ENCODE peak calls at places on chromosomes 3 and 15, in ten cellular contexts. F is suprapubic skin, C is epithelial cell of esophagus, Y is GM06990, T is fibroblast of the aortic adventitia, S is GM13976, W is uterus, P is A549, M is AG09309, Z is BE2C. I is an unnamed sample.

GRCh38 chr3:173938159-173938558 is 540.6 kb downstream of the NLGN1 start:
- DNase-seq in F (no peak), C (peak), Y (no peak), T (peak), S (no peak), W (no peak), P (no peak), M (peak), Z (no peak), I (no peak)

GRCh38 chr15:97654677-97655076 is 305.8 kb upstream of the ARRDC4 start:
- DNase-seq in F (no peak), C (no peak), Y (no peak), T (no peak), S (no peak), W (no peak), P (no peak), M (no peak), Z (no peak), I (no peak)

GRCh38 chr3:137988152-137988551 is 21.8 kb upstream of the CLDN18 start:
- DNase-seq in F (no peak), C (no peak), Y (peak), T (no peak), S (peak), W (no peak), P (no peak), M (no peak), Z (no peak), I (no peak)

GRCh38 chr3:192920406-192920805 is 2.8 kb upstream of the MB21D2 start:
- DNase-seq in F (no peak), C (no peak), Y (no peak), T (no peak), S (no peak), W (no peak), P (no peak), M (no peak), Z (no peak), I (no peak)

GRCh38 chr3:10744098-10744465 is 71.9 kb upstream of the SLC6A11 start:
- DNase-seq in F (no peak), C (peak), Y (no peak), T (no peak), S (no peak), W (no peak), P (no peak), M (no peak), Z (peak), I (no peak)

GRCh38 chr15:40075298-40076044 is 33.2 kb downstream of the BMF start:
- DNase-seq in F (no peak), C (no peak), Y (no peak), T (no peak), S (no peak), W (no peak), P (no peak), M (no peak), Z (no peak), I (no peak)

GRCh38 chr3:126537116-126537729 is 13.3 kb downstream of the CHST13 start:
- DNase-seq in F (no peak), C (no peak), Y (no peak), T (no peak), S (no peak), W (no peak), P (no peak), M (no peak), Z (no peak), I (peak)

GRCh38 chr3:56915969-56916586 is 114.3 kb upstream of the ARHGEF3 start:
- DNase-seq in F (no peak), C (no peak), Y (peak), T (no peak), S (peak), W (no peak), P (no peak), M (no peak), Z (no peak), I (no peak)

GRCh38 chr3:134971359-134971758 is 176.3 kb downstream of the EPHB1 start:
- DNase-seq in F (no peak), C (no peak), Y (no peak), T (no peak), S (no peak), W (no peak), P (no peak), M (no peak), Z (no peak), I (no peak)

GRCh38 chr3:184663756-184664155 is 48.1 kb downstream of the MAGEF1 start:
- DNase-seq in F (no peak), C (no peak), Y (no peak), T (no peak), S (no peak), W (no peak), P (no peak), M (peak), Z (peak), I (no peak)

GRCh38 chr3:69786854-69787253 is 47.6 kb downstream of the MITF start:
- DNase-seq in F (no peak), C (no peak), Y (no peak), T (no peak), S (no peak), W (no peak), P (no peak), M (no peak), Z (no peak), I (no peak)

GRCh38 chr3:194296832-194297666 is 54.1 kb downstream of the CPN2 start:
- DNase-seq in F (no peak), C (no peak), Y (no peak), T (no peak), S (no peak), W (no peak), P (no peak), M (no peak), Z (no peak), I (no peak)

GRCh38 chr3:126432361-126432760 is 37.7 kb downstream of the CFAP100 start:
- DNase-seq in F (no peak), C (peak), Y (no peak), T (peak), S (no peak), W (no peak), P (no peak), M (peak), Z (no peak), I (no peak)

GRCh38 chr15:61182955-61183354 is 46.1 kb downstream of the RORA start:
- DNase-seq in F (no peak), C (no peak), Y (no peak), T (no peak), S (no peak), W (no peak), P (no peak), M (no peak), Z (no peak), I (no peak)

GRCh38 chr15:71718116-71718910 is 92.0 kb upstream of the NR2E3 start:
- DNase-seq in F (no peak), C (no peak), Y (no peak), T (no peak), S (no peak), W (no peak), P (no peak), M (no peak), Z (no peak), I (no peak)

GRCh38 chr3:17151598-17152373 is 267.0 kb downstream of the PLCL2 start:
- DNase-seq in F (peak), C (no peak), Y (peak), T (no peak), S (peak), W (no peak), P (no peak), M (no peak), Z (no peak), I (no peak)

GRCh38 chr3:58521917-58522680 is 14.9 kb downstream of the ACOX2 start:
- DNase-seq in F (no peak), C (no peak), Y (no peak), T (no peak), S (no peak), W (no peak), P (no peak), M (no peak), Z (no peak), I (no peak)

GRCh38 chr3:38000965-38001455 is 10.4 kb downstream of the VILL start:
- DNase-seq in F (no peak), C (no peak), Y (no peak), T (no peak), S (no peak), W (no peak), P (no peak), M (no peak), Z (no peak), I (peak)

GRCh38 chr3:58666683-58667082 is at the start of gene FAM3D:
- DNase-seq in F (no peak), C (peak), Y (no peak), T (no peak), S (no peak), W (no peak), P (no peak), M (no peak), Z (no peak), I (no peak)

GRCh38 chr15:75693501-75694240 is 19.0 kb downstream of the CSPG4 start:
- DNase-seq in F (no peak), C (no peak), Y (no peak), T (peak), S (no peak), W (no peak), P (no peak), M (no peak), Z (peak), I (no peak)

GRCh38 chr15:68333775-68334470 is 56.4 kb downstream of the FEM1B start:
- DNase-seq in F (no peak), C (peak), Y (no peak), T (no peak), S (no peak), W (peak), P (no peak), M (no peak), Z (peak), I (no peak)

GRCh38 chr3:166257715-166258114 is 420.5 kb upstream of the BCHE start:
- DNase-seq in F (no peak), C (no peak), Y (no peak), T (no peak), S (no peak), W (no peak), P (no peak), M (no peak), Z (no peak), I (no peak)

GRCh38 chr3:112319516-112320276 is 13.3 kb upstream of the CD200 start:
- DNase-seq in F (no peak), C (peak), Y (no peak), T (peak), S (no peak), W (no peak), P (no peak), M (no peak), Z (no peak), I (no peak)

GRCh38 chr3:58306662-58307286 is 454 bp downstream of the HTD2 start:
- DNase-seq in F (no peak), C (peak), Y (peak), T (no peak), S (peak), W (peak), P (peak), M (no peak), Z (peak), I (no peak)

GRCh38 chr3:5136619-5137429 is 14.7 kb downstream of the ARL8B start:
- DNase-seq in F (no peak), C (peak), Y (no peak), T (peak), S (peak), W (no peak), P (peak), M (no peak), Z (no peak), I (no peak)

GRCh38 chr3:168155207-168155785 is 59.6 kb upstream of the GOLIM4 start:
- DNase-seq in F (no peak), C (no peak), Y (no peak), T (no peak), S (no peak), W (no peak), P (no peak), M (no peak), Z (no peak), I (no peak)

GRCh38 chr3:49493901-49494300 is 23.8 kb downstream of the DAG1 start:
- DNase-seq in F (no peak), C (no peak), Y (no peak), T (peak), S (no peak), W (no peak), P (no peak), M (no peak), Z (no peak), I (no peak)

GRCh38 chr3:133301194-133301593 is 98.7 kb upstream of the BFSP2 start:
- DNase-seq in F (no peak), C (peak), Y (no peak), T (peak), S (no peak), W (no peak), P (no peak), M (peak), Z (no peak), I (no peak)

GRCh38 chr3:129947916-129948315 is 26.6 kb upstream of the TRH start:
- DNase-seq in F (no peak), C (no peak), Y (no peak), T (no peak), S (no peak), W (no peak), P (no peak), M (no peak), Z (no peak), I (no peak)

GRCh38 chr3:128998532-128998931 is 2.6 kb upstream of the EFCC1 start:
- DNase-seq in F (no peak), C (no peak), Y (no peak), T (no peak), S (no peak), W (no peak), P (no peak), M (no peak), Z (no peak), I (no peak)

GRCh38 chr15:79129235-79129634 is 38.7 kb upstream of the RASGRF1 start:
- DNase-seq in F (no peak), C (no peak), Y (no peak), T (no peak), S (no peak), W (no peak), P (no peak), M (no peak), Z (no peak), I (no peak)

GRCh38 chr15:79128556-79128955 is 38.0 kb upstream of the RASGRF1 start:
- DNase-seq in F (no peak), C (no peak), Y (no peak), T (no peak), S (no peak), W (no peak), P (no peak), M (no peak), Z (no peak), I (no peak)

GRCh38 chr15:79132361-79132760 is 41.8 kb upstream of the RASGRF1 start:
- DNase-seq in F (no peak), C (no peak), Y (no peak), T (no peak), S (no peak), W (no peak), P (no peak), M (no peak), Z (no peak), I (no peak)

GRCh38 chr15:79132770-79133169 is 42.2 kb upstream of the RASGRF1 start:
- DNase-seq in F (no peak), C (peak), Y (no peak), T (no peak), S (no peak), W (no peak), P (no peak), M (no peak), Z (no peak), I (no peak)

DNA sequence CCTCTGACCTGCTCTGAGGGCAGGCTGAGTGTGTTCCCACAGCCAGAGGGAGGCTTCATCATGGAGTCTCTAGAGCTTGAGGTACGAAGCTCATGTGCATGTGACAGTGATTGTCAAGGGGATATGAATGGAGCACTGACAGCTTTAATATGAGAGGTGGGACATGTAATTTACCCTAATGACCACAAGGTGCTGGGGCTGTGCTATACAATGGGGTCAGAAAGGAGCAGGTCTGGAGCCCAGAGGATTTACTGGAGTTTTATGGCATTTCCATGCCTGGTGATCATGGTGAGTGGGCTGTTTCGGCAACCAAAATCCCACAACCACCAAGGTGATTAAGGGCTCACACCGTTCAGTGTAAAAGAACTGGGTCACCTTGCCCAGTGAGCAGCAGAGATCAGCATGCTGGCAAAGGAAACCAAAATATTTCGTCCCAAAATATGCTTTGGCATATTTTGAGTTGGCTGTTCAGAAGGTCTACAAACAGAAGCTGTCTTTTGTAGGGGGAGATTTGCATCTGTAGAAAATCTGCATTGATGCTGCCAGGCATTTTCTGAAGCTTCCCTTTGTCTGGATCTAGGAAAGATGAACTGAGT is 40.1 kb upstream of the RASGRF1 start:
- DNase-seq in F (no peak), C (no peak), Y (no peak), T (no peak), S (no peak), W (no peak), P (peak), M (no peak), Z (peak), I (no peak)
- TF ChIP-seq CTCF in F (no peak), C (no peak), Y (peak), T (no peak), S (no peak), W (no peak), P (no peak), M (no peak), Z (peak), I (peak)

GRCh38 chr3:50885491-50885890 is 210.8 kb downstream of the DOCK3 start:
- DNase-seq in F (no peak), C (peak), Y (no peak), T (no peak), S (no peak), W (no peak), P (no peak), M (no peak), Z (peak), I (no peak)
- TF ChIP-seq CTCF in F (no peak), C (peak), Y (peak), T (no peak), S (no peak), W (peak), P (no peak), M (peak), Z (no peak), I (peak)

DNA sequence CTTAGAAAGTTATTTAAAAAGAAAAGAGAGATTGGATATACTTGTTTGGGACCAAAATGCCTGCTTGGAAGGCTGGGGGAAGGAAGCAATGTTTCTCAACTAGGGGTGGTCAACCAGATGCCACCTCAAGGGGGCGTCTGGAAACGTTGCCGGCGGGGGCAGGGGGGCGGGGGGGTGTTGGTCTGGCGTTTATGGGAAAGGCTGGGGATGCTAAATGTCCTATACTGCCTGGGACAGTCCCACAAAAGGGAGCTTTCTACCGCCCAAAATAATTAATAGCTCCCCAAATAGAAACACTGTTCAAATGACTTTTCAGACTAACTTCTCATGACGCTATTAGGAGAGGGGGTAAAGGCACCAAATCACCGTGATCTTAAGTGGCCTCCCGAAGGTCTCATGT is 2.2 kb downstream of the POLG start:
- DNase-seq in F (no peak), C (peak), Y (no peak), T (peak), S (no peak), W (no peak), P (peak), M (no peak), Z (peak), I (no peak)
- TF ChIP-seq CTCF in F (peak), C (peak), Y (peak), T (peak), S (peak), W (no peak), P (peak), M (peak), Z (peak), I (peak)

GRCh38 chr3:72618739-72619138 is 229.5 kb downstream of the SHQ1 start:
- DNase-seq in F (no peak), C (no peak), Y (no peak), T (no peak), S (no peak), W (no peak), P (no peak), M (no peak), Z (no peak), I (no peak)
- TF ChIP-seq CTCF in F (no peak), C (no peak), Y (no peak), T (no peak), S (no peak), W (no peak), P (no peak), M (no peak), Z (no peak), I (no peak)

DNA sequence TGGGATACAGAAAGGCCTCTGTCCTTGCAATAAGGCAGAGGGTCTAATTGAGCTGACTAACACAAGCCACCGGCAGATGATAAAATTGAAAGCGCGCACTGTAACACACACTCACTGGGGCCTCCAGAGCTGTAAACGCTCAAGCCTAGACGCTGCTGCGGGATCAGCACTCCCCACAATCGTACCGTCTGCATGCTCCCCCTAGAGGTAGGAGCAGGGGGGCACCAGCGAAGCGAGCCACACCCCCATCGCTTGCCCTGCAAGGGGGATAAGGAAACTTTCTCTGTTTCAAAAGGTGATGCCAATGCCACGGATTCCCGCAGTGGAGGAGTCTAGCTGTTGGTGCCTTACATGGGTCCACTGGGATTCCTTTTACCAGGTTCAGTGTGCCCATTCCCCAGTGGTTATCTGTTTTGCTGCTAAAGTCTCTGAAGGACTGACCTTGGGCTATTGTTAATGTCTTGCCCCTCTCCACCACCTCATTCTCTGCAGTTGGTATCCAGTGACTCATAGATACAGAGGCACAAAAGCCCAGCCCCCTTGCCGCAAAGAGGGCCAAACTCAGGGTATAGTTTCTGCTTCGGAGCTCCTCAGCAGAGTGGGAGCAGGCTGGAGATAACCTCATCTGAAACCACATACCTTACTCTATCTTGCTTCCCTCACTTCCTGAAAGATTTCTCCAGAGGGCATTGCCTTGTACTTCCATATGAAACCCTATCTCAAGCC is 139.3 kb upstream of the KBTBD8 start:
- DNase-seq in F (no peak), C (no peak), Y (no peak), T (no peak), S (no peak), W (no peak), P (no peak), M (no peak), Z (peak), I (no peak)
- TF ChIP-seq CTCF in F (no peak), C (no peak), Y (no peak), T (peak), S (no peak), W (no peak), P (no peak), M (no peak), Z (peak), I (no peak)

DNA sequence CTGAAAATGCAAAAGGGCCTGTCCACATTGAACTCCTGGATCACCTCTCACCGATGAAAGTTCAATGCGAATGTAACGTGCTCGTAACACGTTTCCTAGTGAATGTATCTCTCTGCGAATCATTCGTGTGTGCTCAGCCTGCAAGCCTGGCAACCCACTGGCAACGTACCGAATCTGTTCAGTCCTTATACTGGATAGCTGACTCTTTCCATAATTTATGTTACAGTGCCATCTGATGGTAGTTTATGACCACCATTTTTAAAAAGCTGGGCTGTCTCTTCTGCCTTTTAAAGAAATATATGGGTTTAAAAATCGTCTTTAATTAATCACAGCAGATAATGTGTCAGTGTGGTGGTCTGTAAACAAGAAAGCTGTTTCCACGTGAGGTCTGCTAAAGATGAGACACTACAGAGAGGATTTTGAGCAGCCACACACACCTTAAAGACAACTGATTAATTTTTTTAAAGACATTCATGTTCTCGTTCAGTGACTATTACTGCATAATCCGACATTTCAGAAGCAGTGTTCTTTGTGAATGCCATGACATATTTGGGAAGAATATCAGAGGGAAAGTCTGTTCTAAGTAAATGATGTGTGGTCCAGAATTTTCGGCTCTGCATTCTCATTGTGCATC is 69.4 kb upstream of the FOXP1 start:
- DNase-seq in F (no peak), C (peak), Y (no peak), T (peak), S (peak), W (no peak), P (peak), M (peak), Z (peak), I (no peak)
- TF ChIP-seq CTCF in F (peak), C (peak), Y (peak), T (peak), S (peak), W (peak), P (peak), M (peak), Z (peak), I (peak)

I was measured in chondrocyte.